ENCODE peak calls at places on chromosomes 12 and 14, in five cellular contexts. C is HepG2, W is GM12878, U is SK-N-SH, J is K562. S is an unnamed sample.

GRCh38 chr12:104514127-104514810 is 57.5 kb downstream of the CHST11 start:
- DNase-seq in U (no peak), J (no peak), W (no peak), C (no peak), S (no peak)

GRCh38 chr14:22471545-22472121 is 117.4 kb downstream of the DAD1 start:
- DNase-seq in W (no peak), C (peak; percentile 55), U (peak; percentile 48), J (peak; percentile 68), S (peak; percentile 76)

GRCh38 chr14:94110552-94111181 is at the start of gene IFI27:
- DNase-seq in W (no peak), C (no peak), J (peak; percentile 48), U (no peak), S (no peak)

GRCh38 chr14:83217492-83217891 is 1683.8 kb upstream of the SEL1L start:
- DNase-seq in U (no peak), J (no peak), W (no peak), C (no peak), S (peak; percentile 35)

GRCh38 chr14:35174342-35174741 is 52.0 kb downstream of the PRORP start:
- DNase-seq in U (no peak), W (no peak), C (no peak), J (no peak), S (no peak)

GRCh38 chr12:132364348-132364902 is 35.0 kb upstream of the GALNT9 start:
- DNase-seq in C (no peak), J (no peak), U (no peak), W (no peak), S (no peak)

GRCh38 chr12:55845785-55846496 is 3.2 kb upstream of the MMP19 start:
- DNase-seq in C (no peak), W (no peak), U (no peak), J (no peak), S (no peak)

GRCh38 chr14:23829736-23830474 is 123.7 kb upstream of the DHRS4 start:
- DNase-seq in W (no peak), U (no peak), C (peak; percentile 81), J (no peak), S (peak; percentile 63)

GRCh38 chr14:74945261-74945851 is 10.0 kb downstream of the PGF start:
- DNase-seq in J (peak; percentile 79), C (no peak), W (no peak), U (peak; percentile 84), S (peak; percentile 28)

GRCh38 chr14:105489607-105490317 is 1.3 kb upstream of the TEDC1 start:
- DNase-seq in J (peak; percentile 64), U (peak; percentile 79), C (peak; percentile 82), W (peak; percentile 55), S (peak; percentile 72)

GRCh38 chr12:130754234-130755001 is 38.3 kb upstream of the RIMBP2 start:
- DNase-seq in W (no peak), U (no peak), J (no peak), C (no peak), S (no peak)

GRCh38 chr12:97921957-97922722 is 459.5 kb downstream of the RMST start:
- DNase-seq in C (no peak), W (no peak), J (no peak), U (no peak), S (no peak)

GRCh38 chr14:95496690-95497241 is 19.7 kb downstream of the SYNE3 start:
- DNase-seq in W (no peak), U (no peak), J (no peak), C (no peak), S (no peak)

GRCh38 chr12:65720739-65721138 is 103.5 kb upstream of the HMGA2 start:
- DNase-seq in C (no peak), U (no peak), J (no peak), W (no peak), S (no peak)

GRCh38 chr12:124369055-124369900 is 74.4 kb downstream of the RFLNA start:
- DNase-seq in J (no peak), U (peak; percentile 96), C (peak; percentile 69), W (no peak), S (no peak)

GRCh38 chr12:120536064-120536791 is 2.1 kb downstream of the RNF10 start:
- DNase-seq in C (peak; percentile 60), J (no peak), W (no peak), U (no peak), S (no peak)

GRCh38 chr14:59918824-59919581 is 941 bp upstream of the LRRC9 start:
- DNase-seq in W (no peak), U (peak; percentile 56), C (peak; percentile 32), J (no peak), S (no peak)

GRCh38 chr14:36750244-36750643 is 88.6 kb downstream of the PAX9 start:
- DNase-seq in J (no peak), U (no peak), W (no peak), C (no peak), S (no peak)

GRCh38 chr14:100424504-100425453 is 101.6 kb downstream of the SLC25A47 start:
- DNase-seq in J (no peak), U (no peak), W (no peak), C (no peak), S (no peak)

GRCh38 chr12:132475304-132476037 is 14.5 kb upstream of the FBRSL1 start:
- DNase-seq in W (no peak), C (no peak), J (peak; percentile 55), U (peak; percentile 83), S (peak; percentile 73)

GRCh38 chr12:70264067-70264867 is 21.0 kb downstream of the CNOT2 start:
- DNase-seq in J (peak; percentile 30), U (no peak), W (no peak), C (no peak), S (no peak)

GRCh38 chr14:99186956-99187690 is 84.9 kb downstream of the BCL11B start:
- DNase-seq in C (no peak), U (no peak), W (no peak), J (no peak), S (no peak)
- TF ChIP-seq REST in C (no peak), U (no peak), W (no peak), J (no peak), S (no peak)

GRCh38 chr12:47820631-47821345 is 1.1 kb upstream of the HDAC7 start:
- DNase-seq in C (peak; percentile 88), U (peak; percentile 61), J (peak; percentile 65), W (no peak), S (peak; percentile 85)

GRCh38 chr12:47819544-47819901 is 180 bp downstream of the HDAC7 start:
- DNase-seq in U (no peak), W (no peak), C (no peak), J (no peak), S (no peak)

GRCh38 chr12:47821346-47821706 is 1.6 kb upstream of the HDAC7 start:
- DNase-seq in J (no peak), W (no peak), C (no peak), U (no peak), S (no peak)

GRCh38 chr12:47818701-47819543 is 781 bp downstream of the HDAC7 start:
- DNase-seq in U (peak; percentile 88), J (peak; percentile 77), W (no peak), C (peak; percentile 50), S (no peak)

DNA sequence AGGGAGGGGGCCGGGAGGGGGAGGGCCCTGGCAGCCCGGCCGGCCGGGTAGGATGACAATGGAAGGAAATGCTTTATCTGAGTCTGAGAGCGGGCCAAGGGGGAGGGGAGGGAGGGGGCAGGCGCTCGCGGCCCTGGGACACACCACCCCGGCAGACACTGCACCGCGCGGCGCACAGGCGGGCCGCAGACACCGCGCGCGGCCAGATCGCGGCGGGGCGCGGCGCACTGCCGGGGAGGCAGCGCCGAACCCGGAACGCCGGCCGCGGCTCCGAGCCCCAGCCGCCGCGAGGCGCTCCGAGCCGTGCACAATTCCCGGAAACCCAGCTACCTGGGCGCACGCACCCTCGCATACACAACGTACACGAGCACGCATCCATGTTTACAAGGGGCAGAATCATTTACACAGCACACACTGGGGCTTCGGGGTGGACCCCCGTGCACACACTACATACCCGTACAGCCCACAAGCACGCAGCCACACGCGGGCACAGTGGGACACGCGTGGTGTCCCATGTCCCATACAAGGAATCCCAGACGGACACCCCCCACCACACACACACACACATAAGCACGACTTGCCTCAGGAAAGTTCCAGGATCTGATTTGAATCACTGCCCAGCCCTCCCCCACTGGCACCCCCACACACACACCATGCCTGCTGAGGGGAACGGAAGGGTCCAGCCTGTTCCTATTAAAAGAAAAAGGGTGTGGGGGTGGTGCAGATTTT is at the start of gene HDAC7:
- DNase-seq in U (peak; percentile 97), C (peak; percentile 62), W (no peak), J (peak; percentile 95), S (no peak)
- TF ChIP-seq POLR2AphosphoS5 in U (peak; percentile 72), C (no peak), W (no peak), J (no peak), S (peak; percentile 32)

DNA sequence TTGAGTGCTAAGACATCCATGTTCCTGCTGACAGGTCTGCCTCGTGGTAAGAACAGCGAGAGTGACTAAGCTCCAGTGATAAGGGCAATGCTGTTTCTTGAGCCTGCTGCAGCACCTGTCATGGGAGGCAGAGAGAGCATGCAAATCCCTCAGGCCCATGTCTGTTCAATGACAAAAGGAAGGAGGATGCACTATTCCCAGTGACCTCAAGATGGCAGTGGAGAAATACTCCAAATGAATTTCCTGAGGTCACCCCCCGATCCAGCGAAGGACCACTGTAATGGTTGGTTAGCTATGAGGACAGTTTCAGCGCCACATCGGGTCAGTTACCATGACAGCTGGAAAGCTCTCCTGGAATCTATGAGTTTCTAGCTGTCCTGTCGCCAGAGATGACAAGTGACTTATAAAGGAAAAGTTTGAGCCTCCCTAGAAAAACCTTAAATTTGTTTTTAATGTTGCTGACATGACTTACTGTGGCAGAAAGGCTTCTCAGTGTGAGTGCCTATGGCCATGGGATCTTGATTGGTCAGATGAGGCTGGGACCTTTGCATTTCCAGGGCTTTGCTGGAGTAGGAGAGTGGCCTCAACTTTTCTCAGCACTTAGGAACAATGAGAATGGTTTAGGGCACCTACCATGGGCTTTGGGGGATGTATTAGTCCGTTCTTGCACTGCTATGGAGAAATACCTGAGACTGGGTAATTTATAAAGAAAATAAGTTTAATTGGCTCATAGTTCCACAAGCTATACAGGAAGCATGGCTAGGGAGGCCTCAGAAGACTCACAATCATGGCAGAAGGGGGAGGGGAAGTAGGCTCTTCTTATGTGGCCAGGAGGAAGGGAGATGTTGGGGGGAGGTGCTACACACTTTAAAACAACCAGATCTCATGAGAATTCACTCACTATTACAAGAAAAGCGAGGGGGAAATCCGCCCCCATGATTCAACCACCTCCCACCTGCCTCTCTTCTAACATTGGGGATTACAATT is 88.0 kb upstream of the TMEM260 start:
- DNase-seq in C (peak; percentile 49), W (peak; percentile 11), J (peak; percentile 12), U (peak; percentile 39), S (peak; percentile 27)
- TF ChIP-seq GABPA in C (no peak), W (no peak), J (no peak), U (no peak), S (no peak)

DNA sequence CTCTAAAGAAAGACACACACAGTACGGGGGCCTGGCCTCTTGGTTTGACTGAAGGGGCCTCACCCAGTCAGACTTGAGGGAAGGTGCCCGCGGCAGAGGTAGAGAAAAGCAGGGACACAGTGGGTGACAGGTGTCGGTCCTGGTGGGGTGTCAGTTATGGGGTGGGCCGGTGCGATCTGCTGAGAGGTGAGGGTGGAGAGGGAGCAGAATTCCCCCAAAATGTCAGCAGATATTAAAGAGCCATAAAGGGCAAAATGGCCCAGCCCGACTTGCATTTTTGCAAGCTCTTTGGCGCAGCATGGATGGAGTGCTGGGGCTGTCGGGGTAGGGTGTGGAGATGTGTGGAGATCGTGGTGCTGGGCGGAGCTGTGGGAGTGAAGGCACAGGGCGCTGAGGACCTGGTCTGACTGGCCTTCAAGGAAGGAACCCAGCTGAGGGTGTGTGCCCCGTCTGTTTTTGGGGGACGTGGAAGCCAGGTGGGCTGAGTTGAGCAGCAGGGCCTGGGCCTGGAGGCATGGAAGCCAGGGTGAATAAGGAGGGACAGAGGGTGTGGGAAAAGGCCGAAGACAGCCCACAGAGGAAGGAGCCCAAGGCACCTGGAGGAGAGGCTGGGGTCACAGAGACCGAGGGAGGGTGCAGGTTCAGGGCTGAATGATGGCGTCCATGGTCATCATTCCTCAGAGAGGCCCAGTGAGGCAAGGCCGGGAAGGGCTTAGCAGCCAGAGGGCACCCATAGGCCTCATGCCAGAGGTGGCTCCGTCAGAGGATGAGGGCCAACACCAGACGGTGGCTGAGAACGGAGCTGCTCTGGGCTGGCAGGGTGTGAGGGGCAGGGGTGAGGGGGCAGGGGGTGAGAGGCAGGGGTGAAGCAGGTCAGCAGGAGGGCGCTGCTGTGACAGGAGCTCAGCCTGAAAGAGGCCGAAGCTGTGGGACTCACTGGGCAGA is 48.2 kb upstream of the DYNC1H1 start:
- DNase-seq in J (no peak), C (no peak), U (no peak), W (no peak), S (no peak)
- TF ChIP-seq REST in J (no peak), C (no peak), U (no peak), W (no peak), S (no peak)